ENCODE peak calls at places on chromosomes 12 and 14, in nine cellular contexts. F, X, C, A, I, S, E, W and P are unnamed samples.

GRCh38 chr12:51070004-51070403 is 13.4 kb downstream of the CSRNP2 start:
- DNase-seq in F (no peak), X (no peak), C (no peak), A (no peak), I (no peak), S (no peak), E (no peak), W (no peak), P (no peak)

GRCh38 chr12:57240069-57240921 is 10.7 kb downstream of the STAC3 start:
- DNase-seq in F (peak; percentile 48), X (peak; percentile 76), C (peak; percentile 43), A (peak; percentile 60), I (no peak), S (no peak), E (peak; percentile 81), W (peak; percentile 83), P (peak; percentile 32)

GRCh38 chr14:80977103-80977728 is 21.8 kb downstream of the TSHR start:
- DNase-seq in F (no peak), X (no peak), C (no peak), A (peak; percentile 27), I (no peak), S (no peak), E (no peak), W (no peak), P (no peak)

GRCh38 chr14:73403181-73403752 is 55.1 kb downstream of the NUMB start:
- DNase-seq in F (no peak), X (no peak), C (no peak), A (no peak), I (no peak), S (no peak), E (no peak), W (no peak), P (no peak)

GRCh38 chr12:17642340-17642650 is 447.7 kb downstream of the RERGL start:
- DNase-seq in F (no peak), X (no peak), C (no peak), A (no peak), I (no peak), S (no peak), E (no peak), W (no peak), P (no peak)

GRCh38 chr14:68800361-68800760 is 7.5 kb upstream of the ZFP36L1 start:
- DNase-seq in F (peak; percentile 34), X (no peak), C (no peak), A (no peak), I (no peak), S (no peak), E (no peak), W (no peak), P (no peak)

GRCh38 chr14:65258391-65258790 is 154.1 kb upstream of the FUT8 start:
- DNase-seq in F (peak; percentile 78), X (no peak), C (no peak), A (no peak), I (no peak), S (no peak), E (peak; percentile 43), W (no peak), P (no peak)

GRCh38 chr12:29731556-29731955 is 52.2 kb downstream of the TMTC1 start:
- DNase-seq in F (no peak), X (no peak), C (no peak), A (peak; percentile 32), I (no peak), S (no peak), E (no peak), W (no peak), P (peak; percentile 27)

GRCh38 chr12:87254371-87255030 is 774.7 kb downstream of the C12orf50 start:
- DNase-seq in F (no peak), X (no peak), C (no peak), A (no peak), I (no peak), S (no peak), E (no peak), W (no peak), P (no peak)

GRCh38 chr12:108515916-108516315 is 839 bp downstream of the FICD start:
- DNase-seq in F (no peak), X (no peak), C (no peak), A (no peak), I (no peak), S (no peak), E (no peak), W (no peak), P (no peak)

GRCh38 chr14:36751116-36751515 is 89.5 kb downstream of the PAX9 start:
- DNase-seq in F (no peak), X (no peak), C (no peak), A (no peak), I (no peak), S (no peak), E (no peak), W (no peak), P (no peak)

GRCh38 chr14:96011609-96012008 is 27.6 kb upstream of the C14orf132 start:
- DNase-seq in F (no peak), X (no peak), C (no peak), A (no peak), I (no peak), S (no peak), E (no peak), W (no peak), P (no peak)

GRCh38 chr14:98913967-98914620 is 357.9 kb downstream of the BCL11B start:
- DNase-seq in F (no peak), X (no peak), C (no peak), A (no peak), I (no peak), S (no peak), E (no peak), W (no peak), P (no peak)

GRCh38 chr12:50981319-50982239 is 29.2 kb downstream of the HIGD1C start:
- DNase-seq in F (no peak), X (no peak), C (no peak), A (no peak), I (no peak), S (no peak), E (no peak), W (no peak), P (no peak)

GRCh38 chr14:102616799-102617198 is 24.4 kb downstream of the RCOR1 start:
- DNase-seq in F (no peak), X (no peak), C (no peak), A (no peak), I (no peak), S (no peak), E (no peak), W (no peak), P (no peak)

GRCh38 chr12:69898236-69898635 is 73.2 kb downstream of the MYRFL start:
- DNase-seq in F (peak; percentile 72), X (no peak), C (no peak), A (no peak), I (no peak), S (no peak), E (no peak), W (no peak), P (no peak)

GRCh38 chr14:105877645-105878044 is 351.3 kb downstream of the TMEM121 start:
- DNase-seq in F (no peak), X (no peak), C (no peak), A (no peak), I (no peak), S (no peak), E (no peak), W (no peak), P (no peak)

GRCh38 chr14:29738056-29738455 is 189.6 kb downstream of the PRKD1 start:
- DNase-seq in F (no peak), X (no peak), C (no peak), A (no peak), I (no peak), S (no peak), E (no peak), W (no peak), P (no peak)

GRCh38 chr12:27332407-27333310 is at the start of gene BMAL2:
- DNase-seq in F (peak; percentile 65), X (peak; percentile 10), C (no peak), A (peak; percentile 58), I (no peak), S (peak; percentile 52), E (peak; percentile 64), W (peak; percentile 67), P (peak; percentile 42)

GRCh38 chr12:7108042-7108927 is 729 bp downstream of the C1RL start:
- DNase-seq in F (peak; percentile 56), X (peak; percentile 63), C (peak; percentile 43), A (no peak), I (peak; percentile 26), S (peak; percentile 89), E (peak; percentile 70), W (peak; percentile 90), P (no peak)

GRCh38 chr12:22321620-22322019 is 12.9 kb downstream of the ST8SIA1 start:
- DNase-seq in F (peak; percentile 31), X (peak; percentile 12), C (no peak), A (no peak), I (no peak), S (no peak), E (no peak), W (no peak), P (no peak)

GRCh38 chr12:72995616-72996015 is 723.4 kb downstream of the TRHDE start:
- DNase-seq in F (no peak), X (no peak), C (no peak), A (no peak), I (no peak), S (no peak), E (no peak), W (no peak), P (no peak)

GRCh38 chr12:31393004-31393550 is 67.1 kb upstream of the SINHCAF start:
- DNase-seq in F (no peak), X (no peak), C (no peak), A (no peak), I (no peak), S (no peak), E (no peak), W (no peak), P (peak; percentile 68)

GRCh38 chr14:92492261-92492660 is 21.3 kb upstream of the RIN3 start:
- DNase-seq in F (no peak), X (no peak), C (no peak), A (no peak), I (no peak), S (no peak), E (no peak), W (no peak), P (no peak)

GRCh38 chr14:50830044-50830931 is 674 bp downstream of the NIN start:
- DNase-seq in F (peak; percentile 45), X (peak; percentile 54), C (peak; percentile 51), A (peak; percentile 62), I (peak; percentile 33), S (peak; percentile 15), E (peak; percentile 57), W (peak; percentile 75), P (no peak)

GRCh38 chr12:26298785-26299621 is 103.6 kb downstream of the SSPN start:
- DNase-seq in F (peak; percentile 89), X (no peak), C (no peak), A (no peak), I (no peak), S (peak; percentile 56), E (peak; percentile 76), W (no peak), P (no peak)

GRCh38 chr14:104477804-104478375 is 101.7 kb upstream of the C14orf180 start:
- DNase-seq in F (no peak), X (no peak), C (no peak), A (no peak), I (no peak), S (no peak), E (no peak), W (no peak), P (no peak)

GRCh38 chr14:65179918-65180724 is 77.8 kb upstream of the MAX start:
- DNase-seq in F (peak; percentile 76), X (no peak), C (no peak), A (no peak), I (no peak), S (peak; percentile 63), E (peak; percentile 75), W (no peak), P (no peak)

GRCh38 chr14:64942531-64943111 is at the start of gene GPX2:
- DNase-seq in F (no peak), X (no peak), C (no peak), A (no peak), I (no peak), S (no peak), E (peak; percentile 80), W (no peak), P (no peak)